ENCODE peak calls at places on chromosomes 6 and 20, in seven cellular contexts. F is adrenal gland, N is A549, C is fibroblast of mammary gland, Q is prostate gland, J is cardiac fibroblast, A is transverse colon. I is an unnamed sample.

GRCh38 chr6:4129446-4129845 is 5.9 kb downstream of the ECI2 start:
- DNase-seq in Q (no peak), J (no peak), F (no peak), C (no peak), A (no peak), N (no peak), I (no peak)

GRCh38 chr20:35698298-35699126 is 640 bp downstream of the NFS1 start:
- DNase-seq in A (no peak), F (peak), N (peak), C (no peak), J (no peak), Q (peak), I (peak)

GRCh38 chr6:30533460-30534294 is 22.6 kb downstream of the GNL1 start:
- DNase-seq in A (no peak), N (no peak), F (no peak), C (no peak), Q (no peak), J (no peak), I (no peak)

GRCh38 chr6:4355241-4355640 is 219.9 kb upstream of the ECI2 start:
- DNase-seq in F (no peak), N (peak), A (no peak), J (peak), Q (no peak), C (peak), I (peak)

GRCh38 chr20:62794007-62794724 is 2.1 kb upstream of the MRGBP start:
- DNase-seq in A (peak), C (peak), F (peak), J (peak), N (peak), Q (peak), I (peak)

GRCh38 chr20:34066476-34067090 is 45.5 kb downstream of the EIF2S2 start:
- DNase-seq in N (no peak), Q (no peak), J (no peak), C (peak), A (no peak), F (no peak), I (no peak)

GRCh38 chr6:1757133-1757532 is 147.4 kb downstream of the FOXC1 start:
- DNase-seq in Q (no peak), F (no peak), A (no peak), N (no peak), C (no peak), J (no peak), I (no peak)

GRCh38 chr6:163296835-163297519 is 117.5 kb upstream of the QKI start:
- DNase-seq in C (peak), N (no peak), J (no peak), F (no peak), Q (no peak), A (no peak), I (no peak)

GRCh38 chr6:148342146-148343027 is at the start of gene SASH1:
- DNase-seq in N (peak), C (peak), A (peak), J (peak), F (peak), Q (peak), I (peak)

GRCh38 chr6:157983439-157984119 is 1.9 kb downstream of the SYNJ2 start:
- DNase-seq in C (peak), Q (no peak), N (no peak), A (no peak), J (no peak), F (no peak), I (no peak)

GRCh38 chr6:169684056-169684455 is 17.8 kb downstream of the WDR27 start:
- DNase-seq in C (no peak), A (no peak), J (no peak), Q (no peak), N (no peak), F (no peak), I (no peak)

GRCh38 chr6:169376458-169376857 is 122.8 kb upstream of the THBS2 start:
- DNase-seq in Q (no peak), J (no peak), A (no peak), N (no peak), C (no peak), F (no peak), I (no peak)

GRCh38 chr6:133079901-133080300 is 161.3 kb upstream of the EYA4 start:
- DNase-seq in N (no peak), J (no peak), A (no peak), Q (no peak), C (no peak), F (no peak), I (no peak)

GRCh38 chr6:6221829-6222535 is 98.5 kb downstream of the F13A1 start:
- DNase-seq in N (no peak), C (no peak), J (no peak), F (no peak), Q (no peak), A (peak), I (no peak)
- TF ChIP-seq CTCF in N (no peak), C (peak), J (no peak), F (no peak), Q (no peak), A (no peak), I (no peak)

DNA sequence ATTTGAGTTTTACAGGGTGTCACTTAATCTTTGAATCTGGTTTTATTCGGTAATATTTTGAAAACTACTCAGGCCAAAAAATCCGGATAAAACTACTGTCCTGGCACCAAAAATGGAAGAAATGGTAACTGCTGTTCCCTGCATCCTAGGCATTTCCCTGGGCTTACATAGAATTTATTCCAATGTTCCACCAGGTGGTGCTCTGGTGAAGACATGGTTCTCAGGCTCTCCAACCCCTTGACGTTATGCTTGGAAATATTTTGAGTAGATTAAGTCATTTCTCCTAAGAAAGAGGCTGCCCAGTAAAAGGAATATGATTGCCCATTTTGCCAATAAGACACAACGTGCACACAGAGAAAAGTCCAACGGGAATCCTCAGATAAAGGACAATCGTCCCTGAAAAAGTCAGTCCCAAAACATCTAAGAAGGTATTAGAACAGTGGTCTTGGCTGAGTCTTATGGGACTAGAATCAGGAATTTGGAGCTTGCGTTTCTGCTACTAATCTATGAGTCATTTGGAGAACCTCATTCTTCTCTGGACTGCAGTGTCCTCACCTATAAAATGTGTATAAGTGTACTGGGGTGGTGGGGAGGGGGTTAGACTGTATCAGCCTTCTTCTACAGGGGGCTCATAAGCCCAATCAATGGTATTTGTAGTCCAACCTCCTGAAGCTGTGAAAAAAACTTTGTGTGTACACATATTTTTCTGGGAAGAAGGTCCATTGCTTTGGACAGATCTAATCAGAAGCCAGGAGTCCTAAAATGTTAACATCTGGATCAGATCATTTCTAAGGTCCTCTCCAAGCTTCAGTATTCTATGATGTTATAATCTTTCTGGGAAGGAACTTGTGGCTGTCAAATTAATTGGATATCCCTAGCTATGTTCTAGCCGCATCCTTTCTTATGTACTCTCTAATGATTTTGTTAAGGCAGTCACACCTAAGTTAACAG is 131.0 kb upstream of the BMP2 start:
- DNase-seq in N (peak), J (peak), A (peak), Q (peak), C (peak), F (no peak), I (peak)
- TF ChIP-seq CTCF in N (peak), J (peak), A (peak), Q (peak), C (peak), F (peak), I (peak)

DNA sequence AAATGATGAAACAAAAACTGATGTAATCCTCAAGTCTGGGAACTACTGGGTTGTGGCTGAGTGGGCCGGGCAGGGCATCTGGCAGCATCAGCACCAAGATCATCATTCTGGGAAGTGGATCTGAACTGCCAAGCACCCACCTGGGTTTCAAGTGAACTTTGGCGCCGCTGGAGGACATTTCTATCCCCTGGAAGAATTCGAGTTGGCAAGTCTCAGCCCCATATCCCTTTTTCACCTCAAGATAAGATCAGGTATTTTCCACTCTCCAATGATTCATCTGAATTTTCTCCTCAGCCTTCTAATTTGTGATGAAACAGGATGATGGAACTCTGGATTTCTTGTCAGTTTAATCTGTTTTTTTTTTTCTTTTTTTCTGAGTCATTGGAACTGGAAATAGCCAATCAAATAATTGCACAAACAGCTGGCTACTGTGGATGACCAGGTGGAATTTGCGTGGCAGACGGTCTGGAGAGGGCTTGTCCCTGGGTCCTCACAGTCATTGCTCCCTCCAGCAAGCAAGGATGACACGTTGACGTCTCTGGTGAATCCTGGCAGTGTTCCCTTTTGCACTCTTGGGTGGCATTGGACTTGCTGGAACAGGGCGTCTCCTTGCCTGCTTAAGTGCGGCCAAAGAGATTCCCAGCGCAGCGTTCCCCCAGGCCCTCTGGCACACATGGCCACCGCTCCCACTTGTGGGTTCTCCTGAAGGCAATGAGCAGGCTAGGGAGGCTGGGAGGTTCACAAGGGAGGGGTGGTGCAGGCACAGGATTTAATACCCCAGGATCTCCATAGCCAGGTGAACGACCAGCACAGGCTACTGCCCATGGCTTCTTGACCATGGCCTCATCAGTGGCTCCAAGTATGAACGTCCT is 80.4 kb downstream of the DHX35 start:
- DNase-seq in Q (no peak), A (no peak), C (peak), F (no peak), N (no peak), J (peak), I (no peak)
- TF ChIP-seq CTCF in Q (no peak), A (no peak), C (no peak), F (no peak), N (no peak), J (no peak), I (no peak)

GRCh38 chr6:6492675-6493074 is 95.8 kb upstream of the LY86 start:
- DNase-seq in J (no peak), C (no peak), Q (no peak), N (no peak), F (no peak), A (no peak), I (no peak)

GRCh38 chr6:6495851-6496250 is 92.7 kb upstream of the LY86 start:
- DNase-seq in J (no peak), A (no peak), Q (no peak), F (no peak), N (no peak), C (peak), I (no peak)

GRCh38 chr6:6486595-6486994 is 101.9 kb upstream of the LY86 start:
- DNase-seq in A (no peak), Q (no peak), C (no peak), F (no peak), N (no peak), J (no peak), I (no peak)

GRCh38 chr6:6494677-6495076 is 93.8 kb upstream of the LY86 start:
- DNase-seq in F (peak), J (no peak), C (peak), Q (peak), N (peak), A (peak), I (peak)

DNA sequence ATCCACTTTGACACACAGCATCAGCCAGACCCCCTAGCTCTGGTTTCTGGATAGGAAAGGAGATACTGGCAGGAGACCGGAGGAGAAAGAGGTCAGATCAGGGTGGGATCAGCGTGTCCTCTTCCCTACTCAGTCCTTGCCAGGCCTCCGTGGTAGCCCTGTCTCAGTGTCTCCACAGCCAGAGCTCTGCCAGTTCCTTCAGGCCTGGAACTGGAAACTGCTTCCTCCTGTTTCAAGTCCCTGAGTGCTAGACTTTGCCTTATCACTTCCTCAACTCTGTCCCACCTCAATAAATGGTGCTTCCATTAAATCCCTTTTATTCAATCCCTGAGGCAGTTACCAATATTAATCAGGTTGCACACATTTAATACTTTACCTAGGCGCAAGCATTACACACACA is 96.8 kb upstream of the LY86 start:
- DNase-seq in N (no peak), F (no peak), A (no peak), J (no peak), Q (no peak), C (no peak), I (no peak)
- TF ChIP-seq CTCF in N (no peak), F (no peak), A (no peak), J (no peak), Q (no peak), C (no peak), I (no peak)

GRCh38 chr20:37342231-37343177 is 3.4 kb upstream of the SRC start:
- DNase-seq in C (no peak), A (no peak), N (peak), Q (no peak), F (peak), J (no peak), I (no peak)
- TF ChIP-seq CTCF in C (no peak), A (no peak), N (no peak), Q (no peak), F (no peak), J (no peak), I (no peak)

DNA sequence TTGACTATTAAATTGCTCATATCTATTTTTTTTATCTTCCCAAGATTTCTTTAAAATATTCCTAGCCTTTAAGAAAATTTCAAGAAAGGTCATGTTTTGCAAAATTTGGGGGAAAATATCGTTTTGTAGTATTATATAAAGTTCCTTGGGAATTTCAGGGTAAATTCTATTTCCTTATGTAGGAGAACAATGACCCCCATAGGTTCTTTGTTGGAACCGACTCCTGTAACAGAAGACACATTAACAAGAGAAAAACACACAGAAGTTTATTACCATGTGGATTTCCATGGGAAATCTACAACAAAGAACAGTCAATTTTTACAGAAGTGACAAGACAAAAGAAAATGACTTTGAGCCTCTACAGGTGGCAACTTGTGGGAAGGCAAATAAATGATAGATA is 68.1 kb downstream of the ADGB start:
- DNase-seq in J (no peak), N (no peak), C (no peak), Q (no peak), F (no peak), A (no peak), I (no peak)
- TF ChIP-seq CTCF in J (no peak), N (no peak), C (no peak), Q (no peak), F (no peak), A (no peak), I (no peak)

GRCh38 chr6:63272397-63272796 is 47.4 kb downstream of the LGSN start:
- DNase-seq in J (peak), C (peak), A (no peak), N (no peak), Q (no peak), F (no peak), I (peak)
- TF ChIP-seq CTCF in J (peak), C (no peak), A (peak), N (peak), Q (peak), F (peak), I (peak)

GRCh38 chr6:128487055-128487454 is 33.3 kb downstream of the PTPRK start:
- DNase-seq in C (no peak), A (no peak), N (no peak), Q (no peak), F (no peak), J (no peak), I (no peak)
- TF ChIP-seq CTCF in C (peak), A (peak), N (no peak), Q (no peak), F (no peak), J (peak), I (no peak)

GRCh38 chr6:107186047-107186446 is 70.7 kb upstream of the BEND3 start:
- DNase-seq in F (no peak), C (no peak), N (no peak), J (no peak), A (no peak), Q (no peak), I (no peak)

GRCh38 chr6:107180114-107180513 is 64.8 kb upstream of the BEND3 start:
- DNase-seq in Q (no peak), J (no peak), C (no peak), F (no peak), A (no peak), N (no peak), I (no peak)

GRCh38 chr6:107187630-107188029 is 72.3 kb upstream of the BEND3 start:
- DNase-seq in J (no peak), C (no peak), N (no peak), F (no peak), A (no peak), Q (no peak), I (no peak)

GRCh38 chr6:107185570-107185969 is 70.3 kb upstream of the BEND3 start:
- DNase-seq in Q (peak), J (peak), C (peak), N (no peak), A (no peak), F (peak), I (no peak)
- TF ChIP-seq CTCF in Q (peak), J (no peak), C (peak), N (peak), A (no peak), F (peak), I (no peak)

I was measured in RWPE1.